ENCODE peak calls at places on chromosomes 4 and X, in four cellular contexts. D, P, I and G are unnamed samples.

GRCh38 chrX:20437678-20438077 is 171.0 kb upstream of the RPS6KA3 start:
- DNase-seq in D (no peak), P (no peak), I (no peak), G (no peak)

GRCh38 chr4:82076359-82076758 is 297.4 kb downstream of the HNRNPD start:
- DNase-seq in D (no peak), P (no peak), I (no peak), G (no peak)

GRCh38 chr4:184936071-184936470 is 82.2 kb upstream of the HELT start:
- DNase-seq in D (no peak), P (peak), I (no peak), G (no peak)

GRCh38 chr4:158710814-158711213 is 12.4 kb downstream of the PPID start:
- DNase-seq in D (peak), P (no peak), I (peak), G (no peak)

GRCh38 chrX:27728291-27728690 is 79.5 kb upstream of the MAGEB10 start:
- DNase-seq in D (peak), P (no peak), I (peak), G (no peak)

GRCh38 chr4:87505862-87506261 is 23.3 kb downstream of the SPARCL1 start:
- DNase-seq in D (no peak), P (peak), I (peak), G (no peak)

GRCh38 chr4:68176500-68176899 is 46.8 kb upstream of the TMPRSS11F start:
- DNase-seq in D (no peak), P (no peak), I (peak), G (no peak)

GRCh38 chrX:136055651-136056221 is 70.5 kb downstream of the SLC9A6 start:
- DNase-seq in D (peak), P (no peak), I (no peak), G (no peak)

GRCh38 chrX:136034622-136035021 is 49.4 kb downstream of the SLC9A6 start:
- DNase-seq in D (no peak), P (no peak), I (no peak), G (no peak)

GRCh38 chrX:129557844-129558243 is 17.8 kb downstream of the OCRL start:
- DNase-seq in D (peak), P (no peak), I (no peak), G (no peak)

GRCh38 chrX:120463241-120463640 is 5.9 kb downstream of the LAMP2 start:
- DNase-seq in D (peak), P (no peak), I (no peak), G (no peak)

GRCh38 chr4:19987746-19988145 is 264.0 kb upstream of the SLIT2 start:
- DNase-seq in D (peak), P (no peak), I (no peak), G (no peak)

GRCh38 chr4:168765726-168766125 is 244.3 kb downstream of the CBR4 start:
- DNase-seq in D (peak), P (no peak), I (no peak), G (no peak)

GRCh38 chr4:94534401-94535312 is 82.9 kb downstream of the PDLIM5 start:
- DNase-seq in D (no peak), P (no peak), I (peak), G (no peak)

GRCh38 chr4:85127653-85128052 is 161.2 kb upstream of the WDFY3 start:
- DNase-seq in D (no peak), P (peak), I (peak), G (peak)

GRCh38 chr4:73944061-73944875 is 37.6 kb downstream of the PF4 start:
- DNase-seq in D (no peak), P (peak), I (peak), G (peak)

GRCh38 chr4:6402566-6403399 is 69.6 kb downstream of the PPP2R2C start:
- DNase-seq in D (no peak), P (no peak), I (peak), G (peak)

GRCh38 chrX:23317799-23318724 is 16.6 kb upstream of the PTCHD1 start:
- DNase-seq in D (no peak), P (peak), I (peak), G (peak)

GRCh38 chrX:63275127-63275526 is 76.0 kb downstream of the SPIN4 start:
- DNase-seq in D (peak), P (peak), I (peak), G (peak)

GRCh38 chr4:137663376-137664054 is 131.2 kb upstream of the PCDH18 start:
- DNase-seq in D (no peak), P (no peak), I (no peak), G (no peak)

GRCh38 chr4:108884596-108884995 is 121.7 kb upstream of the ETNPPL start:
- DNase-seq in D (peak), P (no peak), I (no peak), G (no peak)

GRCh38 chr4:108877821-108878220 is 115.0 kb upstream of the ETNPPL start:
- DNase-seq in D (no peak), P (no peak), I (peak), G (no peak)

GRCh38 chr4:108878781-108879180 is 115.9 kb upstream of the ETNPPL start:
- DNase-seq in D (no peak), P (no peak), I (no peak), G (no peak)

GRCh38 chr4:108885211-108885610 is 122.4 kb upstream of the ETNPPL start:
- DNase-seq in D (peak), P (no peak), I (no peak), G (no peak)

DNA sequence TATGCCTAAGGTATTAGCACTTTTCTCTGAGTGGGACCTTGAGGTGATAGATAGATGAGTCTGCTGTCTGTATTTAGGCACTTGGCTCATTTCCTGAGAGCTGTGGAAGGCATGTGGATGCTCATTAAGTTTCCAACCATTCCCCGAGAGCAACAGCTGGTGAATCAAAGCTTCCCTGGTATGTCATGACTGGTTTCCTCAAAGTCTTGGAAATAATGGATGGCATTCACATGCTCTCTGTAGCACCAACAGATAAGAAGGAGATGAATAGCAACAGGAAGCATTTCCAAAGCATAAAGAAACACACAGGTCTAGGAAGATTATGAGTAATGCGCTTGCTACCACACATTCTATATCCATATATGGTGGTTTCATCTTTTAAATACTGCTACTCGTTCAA is 118.3 kb upstream of the ETNPPL start:
- DNase-seq in D (peak), P (no peak), I (peak), G (no peak)
- H3K56ac ChIP-seq in D (no peak), P (no peak), I (no peak), G (no peak)

DNA sequence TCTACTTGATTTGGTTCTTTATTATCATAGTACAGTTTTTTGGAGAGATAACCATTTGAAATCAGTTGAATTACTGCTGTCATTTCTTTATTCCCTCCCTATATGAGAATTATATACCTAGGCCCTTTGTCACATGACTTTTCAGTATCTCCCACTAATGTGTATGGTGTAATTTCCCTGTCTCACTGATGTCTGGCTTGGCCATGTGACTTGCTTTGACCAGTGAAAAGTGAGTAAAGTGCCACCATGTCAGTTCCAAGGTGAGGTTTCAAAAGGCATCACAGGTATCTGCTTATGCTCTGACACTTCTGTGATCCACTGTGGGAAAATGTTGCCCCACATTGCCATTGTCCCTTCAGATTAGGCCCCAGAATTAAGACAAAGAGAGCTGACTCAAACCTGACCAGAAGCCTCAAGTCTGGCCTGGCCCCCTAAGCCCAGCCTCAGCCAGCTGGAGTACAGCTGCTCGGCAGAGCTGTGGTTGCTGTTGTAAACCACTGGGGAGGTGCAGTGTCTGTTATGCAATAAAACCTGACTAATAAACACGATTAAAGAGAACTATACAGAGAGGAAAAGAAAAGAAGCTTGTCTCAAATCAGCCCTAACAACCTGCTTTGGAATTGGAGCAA is 27.5 kb downstream of the SETD7 start:
- DNase-seq in D (peak), P (no peak), I (no peak), G (no peak)
- H3K23ac ChIP-seq in D (peak), P (no peak), I (no peak), G (no peak)

GRCh38 chr4:181711387-181711786 is 531.8 kb upstream of the TENM3 start:
- DNase-seq in D (no peak), P (no peak), I (no peak), G (no peak)

GRCh38 chr4:181710143-181710542 is 533.1 kb upstream of the TENM3 start:
- DNase-seq in D (no peak), P (no peak), I (no peak), G (no peak)
- H3K4ac ChIP-seq in D (no peak), P (no peak), I (no peak), G (no peak)

GRCh38 chrX:116801943-116802342 is 339.2 kb upstream of the CT83 start:
- DNase-seq in D (no peak), P (no peak), I (no peak), G (no peak)
- H3K56ac ChIP-seq in D (no peak), P (no peak), I (no peak), G (no peak)

DNA sequence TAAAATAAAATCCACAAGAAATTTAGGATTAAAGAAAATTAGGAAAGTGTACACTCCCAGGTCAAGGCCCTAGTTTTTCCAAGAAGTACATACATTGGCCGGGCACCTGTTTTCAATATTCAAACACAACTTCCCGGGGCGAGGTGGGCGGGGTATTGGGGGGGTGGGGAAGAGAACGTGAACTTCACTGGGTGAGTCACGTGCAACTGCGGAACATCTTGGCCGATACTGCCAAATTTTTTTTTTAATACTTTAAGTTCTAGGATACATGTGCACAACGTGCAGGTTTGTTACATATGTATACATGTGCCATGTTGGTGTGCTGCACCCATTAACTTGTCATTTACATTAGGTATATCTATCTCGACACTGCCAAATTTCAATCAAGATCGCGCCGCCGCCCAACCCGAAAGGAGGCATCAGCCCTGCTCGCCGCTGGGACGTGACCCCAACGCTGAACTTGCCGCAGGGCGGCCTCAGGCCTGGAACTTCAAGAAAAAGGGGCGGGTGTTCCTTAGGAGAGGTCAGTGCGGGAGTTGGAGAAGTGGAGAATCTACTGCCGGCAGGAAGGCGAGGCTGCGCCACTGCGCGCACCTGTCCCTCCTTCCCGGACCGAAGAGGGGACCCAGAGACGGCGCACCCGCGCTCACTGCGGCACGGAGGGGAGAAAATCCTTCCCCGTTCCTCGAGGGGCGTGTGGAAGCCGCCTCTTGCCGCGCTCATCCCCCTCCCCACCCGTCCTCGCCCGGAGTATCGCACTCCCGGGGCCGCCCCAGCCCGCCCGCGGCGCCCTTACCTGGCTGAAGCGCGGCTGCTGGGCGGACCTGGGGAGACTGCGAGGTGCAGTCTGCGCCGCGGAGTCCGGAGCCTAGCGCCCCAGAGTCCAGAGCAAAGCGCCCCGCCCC is at the start of gene TEC:
- DNase-seq in D (no peak), P (peak), I (peak), G (peak)
- H3K23ac ChIP-seq in D (peak), P (no peak), I (no peak), G (no peak)

DNA sequence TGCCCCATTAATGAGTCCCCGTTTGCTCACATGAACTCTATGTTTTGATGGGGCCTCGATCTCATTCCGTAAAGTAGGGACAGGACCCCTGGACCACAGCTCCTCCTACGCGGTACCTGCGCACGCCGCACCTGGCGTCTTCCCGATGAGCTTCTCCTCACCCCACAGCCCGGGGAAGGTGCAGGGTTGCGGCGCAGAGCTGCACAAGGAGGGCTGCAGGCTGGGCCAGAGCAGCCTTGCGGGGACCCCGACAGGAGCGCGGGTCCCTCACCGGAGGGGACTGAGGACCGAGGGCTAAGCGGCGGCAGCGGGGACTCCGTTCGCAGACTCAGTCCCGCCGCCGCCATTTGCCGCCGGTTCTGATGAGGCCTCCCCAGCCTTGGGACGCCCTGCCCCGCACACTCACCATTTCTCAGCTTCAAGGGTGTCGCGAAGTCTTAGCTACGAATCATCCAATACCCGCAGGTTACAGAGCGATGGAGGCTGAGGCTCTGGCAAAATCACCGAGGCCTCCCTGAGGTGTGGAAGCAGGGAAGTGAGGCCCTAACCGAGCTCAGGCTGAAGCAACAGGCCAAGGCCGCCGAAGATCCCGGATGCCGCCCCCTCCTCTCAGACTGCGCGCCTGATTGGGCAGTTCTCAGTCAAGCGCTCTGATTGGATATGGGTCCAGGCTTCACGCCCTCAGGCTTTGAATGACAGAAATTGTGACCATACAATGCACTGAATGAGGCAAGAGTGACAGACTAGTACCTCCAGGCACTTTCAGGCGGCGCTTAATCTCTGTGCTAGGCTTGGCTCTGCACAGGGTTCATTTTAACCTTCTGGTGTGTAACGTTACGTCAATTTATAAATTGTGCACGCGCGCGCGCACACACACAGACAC is 25.1 kb downstream of the ZNF721 start:
- DNase-seq in D (peak), P (peak), I (peak), G (peak)
- H3K4ac ChIP-seq in D (peak), P (no peak), I (peak), G (no peak)

DNA sequence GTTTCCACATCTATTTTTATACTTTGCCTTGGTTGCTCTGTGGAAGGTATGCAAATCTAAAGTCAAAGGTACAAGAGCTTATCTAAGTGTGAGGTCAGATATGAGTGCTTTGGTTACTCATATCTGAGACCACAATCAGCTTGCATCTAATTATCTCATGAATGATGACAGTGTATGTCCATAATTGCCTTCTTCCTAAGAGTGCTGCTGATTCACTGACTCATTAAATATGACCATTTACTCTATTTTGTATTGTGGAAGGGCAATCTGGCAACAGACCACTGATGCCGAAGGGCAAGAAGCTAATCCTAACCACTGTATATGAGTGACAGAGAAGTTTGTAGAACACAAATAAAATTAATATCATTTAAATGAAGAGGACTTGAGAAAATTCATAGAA is 1190.2 kb upstream of the AGA start:
- DNase-seq in D (no peak), P (no peak), I (peak), G (no peak)
- H3K56ac ChIP-seq in D (no peak), P (no peak), I (no peak), G (no peak)